ENCODE peak calls at places on chromosomes 5 and 9, in ten cellular contexts. One of them, this sample, is unnamed.

GRCh38 chr5:110354896-110355295 is 371.6 kb downstream of the TMEM232 start:
- DNase-seq in NCI-H524: no peak
- DNase-seq in stimulated activated CD4-positive, alpha-beta T cell treated with anti-CD3 and anti-CD28 coated beads, Interleukin-2, amount 100 ng/mL, for 48 hours: no peak
- DNase-seq in NAMALWA: no peak
- DNase-seq in right lobe of liver: no peak
- DNase-seq in NB4: no peak
- DNase-seq in thoracic aorta: no peak
- DNase-seq in COR-L47: no peak
- DNase-seq in GDM1: no peak
- DNase-seq in MCF 10A: no peak
- DNase-seq in this sample: no peak

GRCh38 chr9:35673132-35673997 is at the start of gene CA9:
- DNase-seq in COR-L47: peak
- DNase-seq in NB4: no peak
- DNase-seq in MCF 10A: peak
- DNase-seq in stimulated activated CD4-positive, alpha-beta T cell treated with anti-CD3 and anti-CD28 coated beads, Interleukin-2, amount 100 ng/mL, for 48 hours: no peak
- DNase-seq in thoracic aorta: no peak
- DNase-seq in NCI-H524: no peak
- DNase-seq in NAMALWA: no peak
- DNase-seq in right lobe of liver: peak
- DNase-seq in GDM1: no peak
- DNase-seq in this sample: no peak

GRCh38 chr5:77936365-77936693 is 160.2 kb upstream of the TBCA start:
- DNase-seq in right lobe of liver: no peak
- DNase-seq in NAMALWA: peak
- DNase-seq in stimulated activated CD4-positive, alpha-beta T cell treated with anti-CD3 and anti-CD28 coated beads, Interleukin-2, amount 100 ng/mL, for 48 hours: no peak
- DNase-seq in NCI-H524: no peak
- DNase-seq in MCF 10A: no peak
- DNase-seq in GDM1: no peak
- DNase-seq in thoracic aorta: no peak
- DNase-seq in COR-L47: no peak
- DNase-seq in NB4: no peak
- DNase-seq in this sample: no peak

GRCh38 chr9:9892217-9892616 is 720.6 kb downstream of the PTPRD start:
- DNase-seq in GDM1: no peak
- DNase-seq in COR-L47: no peak
- DNase-seq in MCF 10A: no peak
- DNase-seq in thoracic aorta: no peak
- DNase-seq in NCI-H524: no peak
- DNase-seq in NB4: no peak
- DNase-seq in NAMALWA: peak
- DNase-seq in right lobe of liver: no peak
- DNase-seq in stimulated activated CD4-positive, alpha-beta T cell treated with anti-CD3 and anti-CD28 coated beads, Interleukin-2, amount 100 ng/mL, for 48 hours: no peak
- DNase-seq in this sample: no peak

GRCh38 chr9:79257215-79257614 is 314.6 kb upstream of the TLE4 start:
- DNase-seq in MCF 10A: no peak
- DNase-seq in NAMALWA: no peak
- DNase-seq in NB4: no peak
- DNase-seq in stimulated activated CD4-positive, alpha-beta T cell treated with anti-CD3 and anti-CD28 coated beads, Interleukin-2, amount 100 ng/mL, for 48 hours: no peak
- DNase-seq in NCI-H524: no peak
- DNase-seq in right lobe of liver: no peak
- DNase-seq in COR-L47: no peak
- DNase-seq in GDM1: no peak
- DNase-seq in thoracic aorta: no peak
- DNase-seq in this sample: no peak

GRCh38 chr9:136769710-136770191 is 5.4 kb upstream of the LCN15 start:
- DNase-seq in NAMALWA: peak
- DNase-seq in thoracic aorta: no peak
- DNase-seq in NCI-H524: peak
- DNase-seq in COR-L47: no peak
- DNase-seq in GDM1: peak
- DNase-seq in right lobe of liver: no peak
- DNase-seq in NB4: peak
- DNase-seq in MCF 10A: peak
- DNase-seq in stimulated activated CD4-positive, alpha-beta T cell treated with anti-CD3 and anti-CD28 coated beads, Interleukin-2, amount 100 ng/mL, for 48 hours: peak
- DNase-seq in this sample: no peak

GRCh38 chr9:136928591-136928990 is 15.9 kb downstream of the FBXW5 start:
- DNase-seq in right lobe of liver: no peak
- DNase-seq in NAMALWA: peak
- DNase-seq in GDM1: no peak
- DNase-seq in thoracic aorta: no peak
- DNase-seq in COR-L47: no peak
- DNase-seq in stimulated activated CD4-positive, alpha-beta T cell treated with anti-CD3 and anti-CD28 coated beads, Interleukin-2, amount 100 ng/mL, for 48 hours: no peak
- DNase-seq in MCF 10A: no peak
- DNase-seq in NCI-H524: no peak
- DNase-seq in NB4: no peak
- DNase-seq in this sample: no peak

GRCh38 chr5:141740885-141741284 is 58.9 kb upstream of the ARAP3 start:
- DNase-seq in thoracic aorta: no peak
- DNase-seq in NAMALWA: no peak
- DNase-seq in COR-L47: no peak
- DNase-seq in NB4: no peak
- DNase-seq in NCI-H524: no peak
- DNase-seq in right lobe of liver: no peak
- DNase-seq in GDM1: no peak
- DNase-seq in MCF 10A: no peak
- DNase-seq in stimulated activated CD4-positive, alpha-beta T cell treated with anti-CD3 and anti-CD28 coated beads, Interleukin-2, amount 100 ng/mL, for 48 hours: no peak
- DNase-seq in this sample: no peak

GRCh38 chr9:131500377-131500776 is 2.3 kb upstream of the POMT1 start:
- DNase-seq in MCF 10A: no peak
- DNase-seq in GDM1: no peak
- DNase-seq in COR-L47: no peak
- DNase-seq in NB4: peak
- DNase-seq in right lobe of liver: no peak
- DNase-seq in NAMALWA: no peak
- DNase-seq in NCI-H524: no peak
- DNase-seq in stimulated activated CD4-positive, alpha-beta T cell treated with anti-CD3 and anti-CD28 coated beads, Interleukin-2, amount 100 ng/mL, for 48 hours: peak
- DNase-seq in thoracic aorta: no peak
- DNase-seq in this sample: no peak

GRCh38 chr9:121267689-121268597 is at the start of gene GSN:
- DNase-seq in stimulated activated CD4-positive, alpha-beta T cell treated with anti-CD3 and anti-CD28 coated beads, Interleukin-2, amount 100 ng/mL, for 48 hours: peak
- DNase-seq in COR-L47: peak
- DNase-seq in MCF 10A: peak
- DNase-seq in right lobe of liver: peak
- DNase-seq in NB4: peak
- DNase-seq in NCI-H524: peak
- DNase-seq in GDM1: peak
- DNase-seq in NAMALWA: peak
- DNase-seq in thoracic aorta: peak
- DNase-seq in this sample: peak

GRCh38 chr5:39178171-39178570 is 41.2 kb downstream of the FYB1 start:
- DNase-seq in MCF 10A: no peak
- DNase-seq in NB4: peak
- DNase-seq in NAMALWA: no peak
- DNase-seq in right lobe of liver: no peak
- DNase-seq in NCI-H524: no peak
- DNase-seq in thoracic aorta: no peak
- DNase-seq in COR-L47: no peak
- DNase-seq in GDM1: no peak
- DNase-seq in stimulated activated CD4-positive, alpha-beta T cell treated with anti-CD3 and anti-CD28 coated beads, Interleukin-2, amount 100 ng/mL, for 48 hours: no peak
- DNase-seq in this sample: no peak

GRCh38 chr9:108662935-108663334 is 192.9 kb downstream of the ACTL7B start:
- DNase-seq in NB4: peak
- DNase-seq in GDM1: no peak
- DNase-seq in thoracic aorta: no peak
- DNase-seq in stimulated activated CD4-positive, alpha-beta T cell treated with anti-CD3 and anti-CD28 coated beads, Interleukin-2, amount 100 ng/mL, for 48 hours: no peak
- DNase-seq in MCF 10A: no peak
- DNase-seq in NAMALWA: no peak
- DNase-seq in NCI-H524: no peak
- DNase-seq in COR-L47: no peak
- DNase-seq in right lobe of liver: no peak
- DNase-seq in this sample: no peak

GRCh38 chr9:107474124-107474523 is 15.4 kb downstream of the KLF4 start:
- DNase-seq in NAMALWA: no peak
- DNase-seq in COR-L47: no peak
- DNase-seq in GDM1: no peak
- DNase-seq in thoracic aorta: no peak
- DNase-seq in right lobe of liver: no peak
- DNase-seq in stimulated activated CD4-positive, alpha-beta T cell treated with anti-CD3 and anti-CD28 coated beads, Interleukin-2, amount 100 ng/mL, for 48 hours: no peak
- DNase-seq in NB4: no peak
- DNase-seq in NCI-H524: no peak
- DNase-seq in MCF 10A: no peak
- DNase-seq in this sample: no peak

GRCh38 chr5:37836173-37837100 is 3.4 kb downstream of the GDNF start:
- DNase-seq in NAMALWA: no peak
- DNase-seq in right lobe of liver: no peak
- DNase-seq in GDM1: no peak
- DNase-seq in COR-L47: no peak
- DNase-seq in stimulated activated CD4-positive, alpha-beta T cell treated with anti-CD3 and anti-CD28 coated beads, Interleukin-2, amount 100 ng/mL, for 48 hours: no peak
- DNase-seq in MCF 10A: no peak
- DNase-seq in thoracic aorta: no peak
- DNase-seq in NB4: no peak
- DNase-seq in NCI-H524: peak
- DNase-seq in this sample: no peak

GRCh38 chr5:38695021-38695961 is 138.8 kb upstream of the LIFR start:
- DNase-seq in right lobe of liver: no peak
- DNase-seq in MCF 10A: no peak
- DNase-seq in thoracic aorta: no peak
- DNase-seq in NAMALWA: no peak
- DNase-seq in stimulated activated CD4-positive, alpha-beta T cell treated with anti-CD3 and anti-CD28 coated beads, Interleukin-2, amount 100 ng/mL, for 48 hours: no peak
- DNase-seq in GDM1: no peak
- DNase-seq in COR-L47: no peak
- DNase-seq in NB4: no peak
- DNase-seq in NCI-H524: no peak
- DNase-seq in this sample: no peak

GRCh38 chr5:78895616-78896015 is 89.5 kb downstream of the ARSB start:
- DNase-seq in MCF 10A: peak
- DNase-seq in stimulated activated CD4-positive, alpha-beta T cell treated with anti-CD3 and anti-CD28 coated beads, Interleukin-2, amount 100 ng/mL, for 48 hours: no peak
- DNase-seq in thoracic aorta: no peak
- DNase-seq in GDM1: no peak
- DNase-seq in COR-L47: no peak
- DNase-seq in NCI-H524: no peak
- DNase-seq in right lobe of liver: no peak
- DNase-seq in NB4: no peak
- DNase-seq in NAMALWA: no peak
- DNase-seq in this sample: no peak

GRCh38 chr5:383621-384020 is 59.4 kb upstream of the EXOC3 start:
- DNase-seq in NAMALWA: no peak
- DNase-seq in NB4: no peak
- DNase-seq in thoracic aorta: no peak
- DNase-seq in COR-L47: no peak
- DNase-seq in GDM1: no peak
- DNase-seq in NCI-H524: no peak
- DNase-seq in right lobe of liver: no peak
- DNase-seq in MCF 10A: no peak
- DNase-seq in stimulated activated CD4-positive, alpha-beta T cell treated with anti-CD3 and anti-CD28 coated beads, Interleukin-2, amount 100 ng/mL, for 48 hours: no peak
- DNase-seq in this sample: no peak

GRCh38 chr9:93776873-93777272 is 178.3 kb downstream of the BARX1 start:
- DNase-seq in COR-L47: no peak
- DNase-seq in thoracic aorta: no peak
- DNase-seq in GDM1: no peak
- DNase-seq in right lobe of liver: no peak
- DNase-seq in NB4: no peak
- DNase-seq in MCF 10A: no peak
- DNase-seq in stimulated activated CD4-positive, alpha-beta T cell treated with anti-CD3 and anti-CD28 coated beads, Interleukin-2, amount 100 ng/mL, for 48 hours: no peak
- DNase-seq in NCI-H524: no peak
- DNase-seq in NAMALWA: no peak
- DNase-seq in this sample: no peak

GRCh38 chr5:96734871-96735325 is 72.7 kb downstream of the CAST start:
- DNase-seq in thoracic aorta: no peak
- DNase-seq in stimulated activated CD4-positive, alpha-beta T cell treated with anti-CD3 and anti-CD28 coated beads, Interleukin-2, amount 100 ng/mL, for 48 hours: no peak
- DNase-seq in NB4: no peak
- DNase-seq in NAMALWA: no peak
- DNase-seq in GDM1: no peak
- DNase-seq in NCI-H524: no peak
- DNase-seq in MCF 10A: peak
- DNase-seq in right lobe of liver: no peak
- DNase-seq in COR-L47: no peak
- DNase-seq in this sample: no peak